ENCODE peak calls at places on chromosome 17, in eight cellular contexts. R is stomach, Z is body of pancreas, N is heart left ventricle, K is H1, W is HCT116, E is IMR-90, Y is esophagus muscularis mucosa. S is an unnamed sample.

GRCh38 chr17:31561469-31562412 is 170.3 kb downstream of the RAB11FIP4 start:
- DNase-seq in R (no peak), Z (no peak), N (no peak), K (no peak), W (no peak), E (peak; percentile 49), Y (no peak), S (peak; percentile 63)

GRCh38 chr17:49359990-49360795 is 1.9 kb downstream of the ZNF652 start:
- DNase-seq in R (no peak), Z (no peak), N (no peak), K (no peak), W (no peak), E (no peak), Y (no peak), S (no peak)

GRCh38 chr17:2929881-2930533 is 133.4 kb downstream of the OR1D5 start:
- DNase-seq in R (peak; percentile 71), Z (peak; percentile 66), N (peak; percentile 39), K (peak; percentile 89), W (peak; percentile 19), E (peak; percentile 39), Y (no peak), S (peak; percentile 80)

GRCh38 chr17:33522623-33523022 is 229.5 kb upstream of the ASIC2 start:
- DNase-seq in R (no peak), Z (no peak), N (no peak), K (peak; percentile 58), W (no peak), E (no peak), Y (no peak), S (no peak)

GRCh38 chr17:31688704-31689103 is 170.3 kb downstream of the COPRS start:
- DNase-seq in R (no peak), Z (no peak), N (no peak), K (no peak), W (no peak), E (no peak), Y (no peak), S (no peak)

GRCh38 chr17:79937981-79938695 is 97.5 kb downstream of the TBC1D16 start:
- DNase-seq in R (no peak), Z (peak; percentile 76), N (no peak), K (no peak), W (no peak), E (no peak), Y (no peak), S (no peak)

GRCh38 chr17:49218941-49219913 is 8.7 kb downstream of the ABI3 start:
- DNase-seq in R (peak; percentile 30), Z (peak; percentile 54), N (peak; percentile 29), K (peak; percentile 68), W (no peak), E (no peak), Y (no peak), S (no peak)

GRCh38 chr17:73027130-73027741 is 65.3 kb downstream of the SLC39A11 start:
- DNase-seq in R (no peak), Z (no peak), N (no peak), K (no peak), W (no peak), E (peak; percentile 58), Y (no peak), S (no peak)

GRCh38 chr17:4902540-4902939 is 358 bp downstream of the CHRNE start:
- DNase-seq in R (no peak), Z (no peak), N (no peak), K (no peak), W (no peak), E (no peak), Y (no peak), S (no peak)

GRCh38 chr17:13592427-13592826 is 9.3 kb downstream of the HS3ST3A1 start:
- DNase-seq in R (no peak), Z (no peak), N (no peak), K (no peak), W (no peak), E (peak; percentile 58), Y (no peak), S (no peak)

GRCh38 chr17:60959696-60960095 is 282.0 kb downstream of the BCAS3 start:
- DNase-seq in R (no peak), Z (no peak), N (no peak), K (no peak), W (no peak), E (no peak), Y (no peak), S (no peak)

GRCh38 chr17:1078831-1079561 is 82.1 kb downstream of the TIMM22 start:
- DNase-seq in R (no peak), Z (no peak), N (peak; percentile 63), K (peak; percentile 61), W (no peak), E (no peak), Y (no peak), S (no peak)

GRCh38 chr17:40095944-40096791 is 4.2 kb downstream of the NR1D1 start:
- DNase-seq in R (peak; percentile 57), Z (peak; percentile 74), N (peak; percentile 74), K (no peak), W (no peak), E (peak; percentile 19), Y (no peak), S (no peak)

GRCh38 chr17:49000943-49001342 is 3.8 kb downstream of the IGF2BP1 start:
- DNase-seq in R (no peak), Z (no peak), N (no peak), K (no peak), W (no peak), E (peak; percentile 81), Y (no peak), S (no peak)

GRCh38 chr17:38703742-38704644 is 1.1 kb upstream of the MLLT6 start:
- DNase-seq in R (peak; percentile 95), Z (peak; percentile 96), N (peak; percentile 75), K (peak; percentile 94), W (peak; percentile 81), E (no peak), Y (peak; percentile 94), S (no peak)

GRCh38 chr17:82909322-82909904 is 69.6 kb upstream of the ZNF750 start:
- DNase-seq in R (peak; percentile 84), Z (peak; percentile 99), N (no peak), K (no peak), W (no peak), E (no peak), Y (no peak), S (no peak)

GRCh38 chr17:14942511-14943185 is 322.5 kb downstream of the PMP22 start:
- DNase-seq in R (no peak), Z (no peak), N (no peak), K (no peak), W (peak; percentile 2), E (no peak), Y (no peak), S (no peak)

GRCh38 chr17:39929657-39930407 is 2.3 kb downstream of the LRRC3C start:
- DNase-seq in R (no peak), Z (no peak), N (no peak), K (no peak), W (no peak), E (peak; percentile 82), Y (no peak), S (peak; percentile 42)

GRCh38 chr17:55722742-55723487 is at the start of gene TMEM100:
- DNase-seq in R (no peak), Z (peak; percentile 33), N (peak; percentile 58), K (no peak), W (no peak), E (peak; percentile 78), Y (no peak), S (no peak)

DNA sequence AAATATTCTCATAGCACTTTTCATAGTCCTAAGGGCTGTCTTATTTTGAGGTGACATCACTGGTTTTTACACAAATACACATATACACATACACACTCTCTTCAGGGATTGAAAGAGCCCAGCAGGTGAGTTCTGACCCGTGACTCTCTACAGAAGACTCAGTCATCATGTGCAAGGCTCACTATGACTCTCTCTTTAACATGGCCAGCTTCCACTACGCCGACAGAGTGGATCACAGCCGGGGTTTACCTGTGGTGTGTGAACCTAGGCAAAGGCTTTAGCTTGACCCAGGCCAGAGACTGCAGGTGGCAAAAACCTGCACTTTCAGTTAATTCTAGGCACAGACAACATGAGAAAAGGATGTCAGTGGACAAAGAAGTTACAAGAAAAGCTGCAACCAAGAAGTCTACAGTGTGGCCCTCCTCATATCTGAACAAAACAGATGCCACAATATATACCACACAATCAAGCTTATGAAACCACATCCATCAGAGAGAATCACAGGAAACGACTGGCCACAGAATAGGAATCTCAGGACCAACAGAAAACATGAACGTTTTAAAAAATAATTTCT is 56.5 kb downstream of the CYTH1 start:
- DNase-seq in R (no peak), Z (no peak), N (no peak), K (no peak), W (no peak), E (no peak), Y (no peak), S (no peak)
- TF ChIP-seq POLR2A in R (no peak), Z (no peak), N (no peak), K (no peak), W (no peak), E (no peak), Y (no peak), S (no peak)

DNA sequence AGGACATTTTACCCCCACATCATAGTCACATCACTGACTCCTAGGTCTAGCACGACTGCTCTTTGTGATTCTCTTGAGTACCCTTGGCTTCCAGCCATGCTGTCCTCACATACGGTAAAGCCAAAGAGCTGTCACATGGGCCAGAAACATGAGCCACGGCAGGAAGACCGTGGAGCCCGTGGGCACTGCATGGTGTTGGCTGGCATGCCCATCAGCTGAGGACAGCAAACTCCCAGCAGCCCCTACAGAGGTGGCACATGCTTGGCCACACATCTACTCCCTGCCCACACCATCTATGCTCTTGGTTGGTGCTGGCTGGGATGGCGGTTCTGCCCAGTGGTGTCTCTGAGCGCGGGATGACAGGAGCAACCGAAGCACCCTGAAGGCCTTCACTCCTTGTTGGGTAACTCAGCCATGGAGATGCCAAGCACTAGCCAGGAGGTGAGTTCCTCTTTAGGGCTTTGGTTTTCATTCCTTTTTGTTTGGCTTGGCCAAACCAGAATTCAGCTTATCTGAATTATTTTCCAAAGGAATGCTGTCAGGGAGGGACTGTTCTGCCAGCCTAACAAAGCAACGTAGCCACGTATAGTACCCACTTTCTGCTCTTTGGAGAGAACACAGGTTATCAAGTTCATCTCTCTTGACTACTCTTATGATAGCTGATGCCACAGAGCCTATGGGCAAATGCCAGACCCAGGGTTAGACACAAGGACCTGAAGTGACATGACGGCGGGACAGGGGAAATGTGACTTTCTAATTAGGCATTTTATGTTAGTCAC is 10.0 kb downstream of the TNFAIP1 start:
- DNase-seq in R (peak; percentile 47), Z (peak; percentile 51), N (peak; percentile 62), K (no peak), W (no peak), E (no peak), Y (no peak), S (no peak)
- TF ChIP-seq POLR2A in R (no peak), Z (no peak), N (no peak), K (no peak), W (no peak), E (no peak), Y (no peak), S (no peak)

DNA sequence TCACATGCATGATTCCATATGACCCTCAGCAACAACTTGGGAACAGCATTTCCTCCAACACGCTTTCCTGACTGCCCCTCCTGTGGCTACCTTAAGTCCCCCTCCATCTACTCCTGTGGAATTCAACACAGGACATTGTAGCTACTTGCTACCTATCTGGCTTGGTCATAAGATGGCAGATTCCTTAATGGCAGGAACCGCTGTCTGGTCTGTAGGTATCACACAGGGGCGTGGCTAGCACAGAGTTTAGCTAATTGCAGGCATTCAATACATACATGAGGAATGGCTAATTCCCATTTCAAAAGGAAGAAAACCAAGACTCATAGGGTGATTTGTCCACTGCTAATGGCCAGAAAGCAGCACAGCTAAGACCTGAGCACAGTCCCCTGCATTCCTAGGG is 8.6 kb downstream of the LRRC59 start:
- DNase-seq in R (no peak), Z (no peak), N (no peak), K (no peak), W (no peak), E (no peak), Y (no peak), S (no peak)
- TF ChIP-seq POLR2A in R (no peak), Z (no peak), N (no peak), K (no peak), W (no peak), E (no peak), Y (no peak), S (no peak)

GRCh38 chr17:50754521-50754920 is 12.8 kb downstream of the ANKRD40CL start:
- DNase-seq in R (no peak), Z (no peak), N (no peak), K (no peak), W (no peak), E (no peak), Y (no peak), S (no peak)
- TF ChIP-seq POLR2A in R (no peak), Z (no peak), N (no peak), K (no peak), W (no peak), E (no peak), Y (no peak), S (no peak)